ENCODE peak calls at places on chromosomes 16 and 17, in nine cellular contexts. V, A, K, D, T, F, C, B and U are unnamed samples.

GRCh38 chr16:35194681-35195080 is 1735.3 kb downstream of the TP53TG3F start:
- DNase-seq in V (no peak), A (no peak), K (no peak), D (no peak), T (no peak), F (no peak), C (no peak), B (no peak), U (no peak)

GRCh38 chr17:21573961-21574610 is 118.2 kb upstream of the KCNJ18 start:
- DNase-seq in V (no peak), A (peak), K (peak), D (no peak), T (no peak), F (peak), C (peak), B (no peak), U (no peak)

GRCh38 chr16:84555418-84556196 is 51.1 kb upstream of the MEAK7 start:
- DNase-seq in V (no peak), A (no peak), K (no peak), D (no peak), T (no peak), F (no peak), C (no peak), B (no peak), U (no peak)

GRCh38 chr17:50768348-50768761 is 1.0 kb upstream of the ANKRD40CL start:
- DNase-seq in V (no peak), A (peak), K (no peak), D (peak), T (peak), F (no peak), C (no peak), B (no peak), U (no peak)

GRCh38 chr16:79229371-79229770 is 371.2 kb downstream of the MAF start:
- DNase-seq in V (no peak), A (no peak), K (no peak), D (no peak), T (no peak), F (no peak), C (no peak), B (no peak), U (no peak)

GRCh38 chr17:78781339-78782304 is at the start of gene CYTH1:
- DNase-seq in V (no peak), A (peak), K (no peak), D (no peak), T (no peak), F (peak), C (no peak), B (no peak), U (peak)

GRCh38 chr16:67915831-67916723 is 15.6 kb downstream of the CTRL start:
- DNase-seq in V (no peak), A (no peak), K (no peak), D (no peak), T (no peak), F (no peak), C (peak), B (no peak), U (no peak)

GRCh38 chr17:75064040-75064439 is 17.0 kb downstream of the KCTD2 start:
- DNase-seq in V (no peak), A (no peak), K (no peak), D (no peak), T (no peak), F (no peak), C (no peak), B (no peak), U (no peak)

GRCh38 chr17:64662774-64663367 is 764 bp upstream of the SMURF2 start:
- DNase-seq in V (no peak), A (no peak), K (no peak), D (peak), T (no peak), F (no peak), C (no peak), B (no peak), U (no peak)

GRCh38 chr17:81329927-81330883 is 35.1 kb upstream of the SLC38A10 start:
- DNase-seq in V (no peak), A (no peak), K (no peak), D (peak), T (no peak), F (no peak), C (no peak), B (no peak), U (no peak)

GRCh38 chr16:27624154-27625049 is 74.5 kb downstream of the KATNIP start:
- DNase-seq in V (no peak), A (no peak), K (no peak), D (no peak), T (no peak), F (no peak), C (no peak), B (no peak), U (no peak)

GRCh38 chr16:54096607-54097006 is 190.0 kb downstream of the IRX3 start:
- DNase-seq in V (no peak), A (no peak), K (no peak), D (no peak), T (no peak), F (no peak), C (no peak), B (no peak), U (no peak)

GRCh38 chr17:80187493-80187892 is 17.7 kb downstream of the CARD14 start:
- DNase-seq in V (no peak), A (peak), K (no peak), D (peak), T (no peak), F (no peak), C (no peak), B (no peak), U (no peak)

GRCh38 chr17:78783711-78784396 is 1.8 kb upstream of the CYTH1 start:
- DNase-seq in V (no peak), A (no peak), K (no peak), D (no peak), T (no peak), F (no peak), C (no peak), B (no peak), U (no peak)

GRCh38 chr17:53626286-53626685 is 196.4 kb upstream of the KIF2B start:
- DNase-seq in V (no peak), A (no peak), K (no peak), D (peak), T (no peak), F (no peak), C (no peak), B (no peak), U (no peak)

GRCh38 chr16:84396537-84397008 is 28.2 kb downstream of the ATP2C2 start:
- DNase-seq in V (no peak), A (no peak), K (no peak), D (peak), T (no peak), F (no peak), C (no peak), B (no peak), U (no peak)

GRCh38 chr16:66085651-66086050 is 280.8 kb upstream of the CDH5 start:
- DNase-seq in V (no peak), A (no peak), K (no peak), D (no peak), T (no peak), F (no peak), C (no peak), B (no peak), U (no peak)

GRCh38 chr16:30473231-30474061 is 904 bp downstream of the ITGAL start:
- DNase-seq in V (no peak), A (no peak), K (no peak), D (no peak), T (peak), F (peak), C (no peak), B (peak), U (no peak)

GRCh38 chr17:42118545-42118944 is 2.6 kb downstream of the KAT2A start:
- DNase-seq in V (no peak), A (no peak), K (no peak), D (no peak), T (peak), F (peak), C (no peak), B (no peak), U (peak)

GRCh38 chr17:77516902-77517301 is 376.1 kb downstream of the SEC14L1 start:
- DNase-seq in V (no peak), A (no peak), K (no peak), D (no peak), T (no peak), F (no peak), C (no peak), B (no peak), U (no peak)

GRCh38 chr17:12928736-12929135 is 89.1 kb downstream of the ELAC2 start:
- DNase-seq in V (no peak), A (no peak), K (no peak), D (no peak), T (no peak), F (no peak), C (no peak), B (no peak), U (no peak)